ENCODE peak calls at places on chromosomes 5 and 9, in six cellular contexts. One of them, this sample, is unnamed.

GRCh38 chr5:25028994-25029393 is 384.2 kb upstream of the CDH10 start:
- DNase-seq in T47D: peak; percentile 51
- DNase-seq in psoas muscle: no peak
- DNase-seq in nucleus accumbens: no peak
- DNase-seq in C1 segment of cervical spinal cord: peak; percentile 1
- DNase-seq in mesendoderm: no peak
- DNase-seq in this sample: no peak

GRCh38 chr5:83720805-83721431 is at the start of gene HAPLN1:
- DNase-seq in T47D: no peak
- DNase-seq in psoas muscle: no peak
- DNase-seq in nucleus accumbens: no peak
- DNase-seq in C1 segment of cervical spinal cord: no peak
- DNase-seq in mesendoderm: peak; percentile 88
- DNase-seq in this sample: no peak

GRCh38 chr5:142960309-142960696 is 190.1 kb downstream of the ARHGAP26 start:
- DNase-seq in T47D: no peak
- DNase-seq in psoas muscle: no peak
- DNase-seq in nucleus accumbens: no peak
- DNase-seq in C1 segment of cervical spinal cord: no peak
- DNase-seq in mesendoderm: no peak
- DNase-seq in this sample: no peak

GRCh38 chr5:150918613-150919012 is 13.8 kb upstream of the ZNF300 start:
- DNase-seq in T47D: no peak
- DNase-seq in psoas muscle: no peak
- DNase-seq in nucleus accumbens: no peak
- DNase-seq in C1 segment of cervical spinal cord: no peak
- DNase-seq in mesendoderm: peak; percentile 11
- DNase-seq in this sample: no peak

GRCh38 chr9:23005061-23005690 is 558.6 kb downstream of the DMRTA1 start:
- DNase-seq in T47D: peak; percentile 4
- DNase-seq in psoas muscle: no peak
- DNase-seq in nucleus accumbens: peak; percentile 24
- DNase-seq in C1 segment of cervical spinal cord: no peak
- DNase-seq in mesendoderm: peak; percentile 65
- DNase-seq in this sample: no peak

GRCh38 chr9:111839981-111840380 is 45.2 kb upstream of the SHOC1 start:
- DNase-seq in T47D: peak; percentile 32
- DNase-seq in psoas muscle: no peak
- DNase-seq in nucleus accumbens: no peak
- DNase-seq in C1 segment of cervical spinal cord: no peak
- DNase-seq in mesendoderm: no peak
- DNase-seq in this sample: no peak

GRCh38 chr5:64632251-64632650 is 58.1 kb upstream of the SHISAL2B start:
- DNase-seq in T47D: peak; percentile 67
- DNase-seq in psoas muscle: no peak
- DNase-seq in nucleus accumbens: peak; percentile 38
- DNase-seq in C1 segment of cervical spinal cord: no peak
- DNase-seq in mesendoderm: peak; percentile 60
- DNase-seq in this sample: no peak

GRCh38 chr9:134365115-134365596 is 38.9 kb downstream of the RXRA start:
- DNase-seq in T47D: no peak
- DNase-seq in psoas muscle: no peak
- DNase-seq in nucleus accumbens: no peak
- DNase-seq in C1 segment of cervical spinal cord: no peak
- DNase-seq in mesendoderm: no peak
- DNase-seq in this sample: no peak

GRCh38 chr9:78121488-78121887 is 89.9 kb upstream of the GNAQ start:
- DNase-seq in T47D: peak; percentile 71
- DNase-seq in psoas muscle: peak; percentile 53
- DNase-seq in nucleus accumbens: peak; percentile 67
- DNase-seq in C1 segment of cervical spinal cord: peak; percentile 38
- DNase-seq in mesendoderm: peak; percentile 57
- DNase-seq in this sample: no peak

GRCh38 chr9:135023389-135023788 is 64.1 kb upstream of the OLFM1 start:
- DNase-seq in T47D: peak; percentile 61
- DNase-seq in psoas muscle: no peak
- DNase-seq in nucleus accumbens: no peak
- DNase-seq in C1 segment of cervical spinal cord: no peak
- DNase-seq in mesendoderm: peak; percentile 25
- DNase-seq in this sample: peak; percentile 38

GRCh38 chr9:116237456-116237855 is 83.9 kb downstream of the PAPPA start:
- DNase-seq in T47D: no peak
- DNase-seq in psoas muscle: no peak
- DNase-seq in nucleus accumbens: no peak
- DNase-seq in C1 segment of cervical spinal cord: no peak
- DNase-seq in mesendoderm: no peak
- DNase-seq in this sample: no peak

GRCh38 chr9:137664676-137665075 is 45.9 kb downstream of the EHMT1 start:
- DNase-seq in T47D: peak; percentile 92
- DNase-seq in psoas muscle: no peak
- DNase-seq in nucleus accumbens: no peak
- DNase-seq in C1 segment of cervical spinal cord: no peak
- DNase-seq in mesendoderm: no peak
- DNase-seq in this sample: no peak

GRCh38 chr9:133377721-133378216 is 1.6 kb downstream of the STKLD1 start:
- DNase-seq in T47D: peak; percentile 46
- DNase-seq in psoas muscle: no peak
- DNase-seq in nucleus accumbens: no peak
- DNase-seq in C1 segment of cervical spinal cord: no peak
- DNase-seq in mesendoderm: no peak
- DNase-seq in this sample: no peak

GRCh38 chr5:36957953-36958559 is 81.5 kb downstream of the NIPBL start:
- DNase-seq in T47D: no peak
- DNase-seq in psoas muscle: no peak
- DNase-seq in nucleus accumbens: no peak
- DNase-seq in C1 segment of cervical spinal cord: no peak
- DNase-seq in mesendoderm: no peak
- DNase-seq in this sample: no peak

GRCh38 chr5:127320032-127320945 is 29.7 kb downstream of the MEGF10 start:
- DNase-seq in T47D: no peak
- DNase-seq in psoas muscle: no peak
- DNase-seq in nucleus accumbens: no peak
- DNase-seq in C1 segment of cervical spinal cord: no peak
- DNase-seq in mesendoderm: peak; percentile 57
- DNase-seq in this sample: no peak

GRCh38 chr5:135437796-135438560 is 9.2 kb downstream of the DCANP1 start:
- DNase-seq in T47D: no peak
- DNase-seq in psoas muscle: peak; percentile 82
- DNase-seq in nucleus accumbens: no peak
- DNase-seq in C1 segment of cervical spinal cord: no peak
- DNase-seq in mesendoderm: no peak
- DNase-seq in this sample: no peak

GRCh38 chr5:32261198-32261597 is 51.5 kb downstream of the MTMR12 start:
- DNase-seq in T47D: no peak
- DNase-seq in psoas muscle: no peak
- DNase-seq in nucleus accumbens: no peak
- DNase-seq in C1 segment of cervical spinal cord: no peak
- DNase-seq in mesendoderm: peak; percentile 8
- DNase-seq in this sample: no peak

GRCh38 chr5:24294324-24294723 is 350.5 kb downstream of the CDH10 start:
- DNase-seq in T47D: no peak
- DNase-seq in psoas muscle: no peak
- DNase-seq in nucleus accumbens: no peak
- DNase-seq in C1 segment of cervical spinal cord: no peak
- DNase-seq in mesendoderm: no peak
- DNase-seq in this sample: no peak

GRCh38 chr5:33049845-33050244 is 338.7 kb downstream of the NPR3 start:
- DNase-seq in T47D: no peak
- DNase-seq in psoas muscle: peak; percentile 22
- DNase-seq in nucleus accumbens: no peak
- DNase-seq in C1 segment of cervical spinal cord: no peak
- DNase-seq in mesendoderm: no peak
- DNase-seq in this sample: peak; percentile 30

GRCh38 chr9:138051586-138052321 is 174.2 kb downstream of the CACNA1B start:
- DNase-seq in T47D: no peak
- DNase-seq in psoas muscle: no peak
- DNase-seq in nucleus accumbens: no peak
- DNase-seq in C1 segment of cervical spinal cord: no peak
- DNase-seq in mesendoderm: no peak
- DNase-seq in this sample: no peak

GRCh38 chr5:2744485-2744884 is 7.0 kb downstream of the IRX2 start:
- DNase-seq in T47D: no peak
- DNase-seq in psoas muscle: no peak
- DNase-seq in nucleus accumbens: no peak
- DNase-seq in C1 segment of cervical spinal cord: no peak
- DNase-seq in mesendoderm: no peak
- DNase-seq in this sample: no peak

GRCh38 chr9:136773386-136774044 is 9.2 kb upstream of the LCN15 start:
- DNase-seq in T47D: peak; percentile 84
- DNase-seq in psoas muscle: no peak
- DNase-seq in nucleus accumbens: no peak
- DNase-seq in C1 segment of cervical spinal cord: no peak
- DNase-seq in mesendoderm: peak; percentile 80
- DNase-seq in this sample: no peak

GRCh38 chr5:167897371-167897770 is 394.1 kb upstream of the WWC1 start:
- DNase-seq in T47D: no peak
- DNase-seq in psoas muscle: no peak
- DNase-seq in nucleus accumbens: no peak
- DNase-seq in C1 segment of cervical spinal cord: no peak
- DNase-seq in mesendoderm: no peak
- DNase-seq in this sample: no peak

GRCh38 chr5:91443028-91443427 is 59.9 kb upstream of the ARRDC3 start:
- DNase-seq in T47D: no peak
- DNase-seq in psoas muscle: no peak
- DNase-seq in nucleus accumbens: no peak
- DNase-seq in C1 segment of cervical spinal cord: no peak
- DNase-seq in mesendoderm: no peak
- DNase-seq in this sample: no peak

GRCh38 chr5:51846015-51846414 is 462.8 kb downstream of the ISL1 start:
- DNase-seq in T47D: no peak
- DNase-seq in psoas muscle: no peak
- DNase-seq in nucleus accumbens: no peak
- DNase-seq in C1 segment of cervical spinal cord: no peak
- DNase-seq in mesendoderm: no peak
- DNase-seq in this sample: no peak